ENCODE peak calls at places on chromosomes 7 and 10, in ten cellular contexts. J, Q, Z, E, B, H, X, A, P and C are unnamed samples.

GRCh38 chr7:149823191-149823630 is 15.0 kb upstream of the ZNF862 start:
- DNase-seq in X (no peak), B (no peak), H (no peak), E (no peak), P (no peak), Q (no peak), A (no peak), J (no peak), Z (no peak), C (no peak)

GRCh38 chr10:51834548-51834947 is 135.2 kb upstream of the CSTF2T start:
- DNase-seq in E (no peak), H (no peak), P (no peak), X (no peak), J (no peak), Z (no peak), Q (no peak), B (no peak), A (no peak), C (no peak)

GRCh38 chr10:396535-397220 is 261.4 kb downstream of the ZMYND11 start:
- DNase-seq in Z (no peak), E (no peak), X (no peak), J (no peak), P (no peak), B (no peak), A (no peak), H (no peak), Q (no peak), C (no peak)

GRCh38 chr7:138097064-138097741 is 20.9 kb downstream of the AKR1D1 start:
- DNase-seq in H (peak), A (no peak), X (no peak), J (peak), Z (peak), E (no peak), B (peak), Q (no peak), P (peak), C (no peak)

GRCh38 chr10:119445935-119446317 is 96.6 kb downstream of the RGS10 start:
- DNase-seq in Z (no peak), X (no peak), A (no peak), Q (no peak), P (no peak), J (no peak), B (no peak), E (no peak), H (no peak), C (no peak)

GRCh38 chr7:16644987-16645592 is 464 bp downstream of the ANKMY2 start:
- DNase-seq in X (no peak), H (peak), B (peak), A (no peak), J (no peak), Q (no peak), E (peak), Z (no peak), P (peak), C (no peak)

GRCh38 chr10:128035557-128035973 is 90.7 kb downstream of the MKI67 start:
- DNase-seq in Q (no peak), P (peak), H (peak), A (no peak), X (no peak), B (no peak), E (peak), Z (peak), J (peak), C (no peak)

GRCh38 chr7:27933691-27934565 is 194.0 kb downstream of the TAX1BP1 start:
- DNase-seq in H (no peak), B (peak), E (no peak), Z (peak), P (no peak), A (no peak), J (no peak), Q (no peak), X (no peak), C (no peak)

GRCh38 chr10:51905050-51905449 is 205.7 kb upstream of the CSTF2T start:
- DNase-seq in Z (no peak), B (no peak), P (no peak), X (no peak), E (no peak), J (no peak), A (no peak), Q (no peak), H (no peak), C (no peak)